ENCODE peak calls at places on chromosomes 11 and 22, in four cellular contexts. D is left ventricle myocardium inferior, M is fibroblast of lung, N is ovary. S is an unnamed sample. For H3K9me3 and H3K27me3, the result is how much of the 10 kb centered on the place peaks cover.

GRCh38 chr22:37187552-37187890 is 526 bp downstream of the C1QTNF6 start:
- DNase-seq in D (no peak), M (no peak), N (no peak), S (peak)

GRCh38 chr22:17403906-17404305 is 34.6 kb downstream of the CECR2 start:
- DNase-seq in D (no peak), M (no peak), N (no peak), S (no peak)

GRCh38 chr11:65493367-65494176 is 5.3 kb upstream of the MALAT1 start:
- DNase-seq in D (peak), M (peak), N (peak), S (peak)

GRCh38 chr11:103380031-103380430 is 270.8 kb downstream of the DYNC2H1 start:
- DNase-seq in D (no peak), M (no peak), N (no peak), S (no peak)

GRCh38 chr22:37318255-37319109 is 36.2 kb downstream of the CYTH4 start:
- DNase-seq in D (no peak), M (no peak), N (no peak), S (no peak)

GRCh38 chr11:21104641-21105040 is 435.3 kb downstream of the NELL1 start:
- DNase-seq in D (no peak), M (no peak), N (no peak), S (no peak)

GRCh38 chr11:101061606-101062005 is 68.0 kb downstream of the PGR start:
- DNase-seq in D (no peak), M (peak), N (no peak), S (no peak)

GRCh38 chr11:16859651-16860050 is 121.2 kb downstream of the C11orf58 start:
- DNase-seq in D (no peak), M (no peak), N (no peak), S (no peak)

GRCh38 chr22:33335611-33336279 is 277.6 kb upstream of the SYN3 start:
- DNase-seq in D (no peak), M (no peak), N (no peak), S (no peak)

GRCh38 chr22:48106715-48107259 is 1344.3 kb downstream of the TBC1D22A start:
- DNase-seq in D (no peak), M (no peak), N (no peak), S (no peak)
- H3K9me3 ChIP-seq in D (under half), M (under half), N (under half), S (under half)

DNA sequence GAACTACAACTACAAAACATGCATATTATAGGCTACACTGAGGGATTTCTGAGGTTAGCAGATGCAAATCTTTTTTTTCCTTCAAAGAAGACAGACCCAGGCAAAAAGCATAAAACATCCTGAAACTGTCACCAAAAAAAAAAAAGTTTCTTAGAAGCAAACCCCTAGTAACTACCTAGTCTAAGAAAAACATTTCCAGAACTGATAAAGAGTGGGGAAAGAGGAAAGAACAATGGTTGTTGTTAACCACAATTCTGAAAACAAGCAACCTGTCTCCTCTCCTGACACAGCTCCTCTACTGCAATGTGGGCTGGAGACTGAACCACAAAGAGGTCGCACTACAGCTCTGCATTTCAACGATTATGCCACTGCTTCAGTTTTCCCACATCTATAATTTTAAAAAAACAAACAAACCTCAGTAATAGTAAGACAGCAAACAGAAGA is 15.0 kb downstream of the DENND5A start:
- DNase-seq in D (no peak), M (no peak), N (no peak), S (no peak)
- H3K4me3 ChIP-seq in D (no peak), M (no peak), N (no peak), S (no peak)

GRCh38 chr11:119743041-119743440 is 14.0 kb upstream of the NECTIN1 start:
- DNase-seq in D (no peak), M (no peak), N (no peak), S (no peak)

GRCh38 chr11:119742263-119742861 is 13.4 kb upstream of the NECTIN1 start:
- DNase-seq in D (no peak), M (no peak), N (peak), S (no peak)

GRCh38 chr11:119744577-119744976 is 15.6 kb upstream of the NECTIN1 start:
- DNase-seq in D (no peak), M (no peak), N (no peak), S (no peak)

GRCh38 chr11:119745776-119746535 is 17.0 kb upstream of the NECTIN1 start:
- DNase-seq in D (no peak), M (no peak), N (no peak), S (no peak)

GRCh38 chr11:119745112-119745511 is 16.1 kb upstream of the NECTIN1 start:
- DNase-seq in D (no peak), M (no peak), N (no peak), S (no peak)
- H3K27me3 ChIP-seq in D (under half), M (under half), N (under half), S (under half)

DNA sequence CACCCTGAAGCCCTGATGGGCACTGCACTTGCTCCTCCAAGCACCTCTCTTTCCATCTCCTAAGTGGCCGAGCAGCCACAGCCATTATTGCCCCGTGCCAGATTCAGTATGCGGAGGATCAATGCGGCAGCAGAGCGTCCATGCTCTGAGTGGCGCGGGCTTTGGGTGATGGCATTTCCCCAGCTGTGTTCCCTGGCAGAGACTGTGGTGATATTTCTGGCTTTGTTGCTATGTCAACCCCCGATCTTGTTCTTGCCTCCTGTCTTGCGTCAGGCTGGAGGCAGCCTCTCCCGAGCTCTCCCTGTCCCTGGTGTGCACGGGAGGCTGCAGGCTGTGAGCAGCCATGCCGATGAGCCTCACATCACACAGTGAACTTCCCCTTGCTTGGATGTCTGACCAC is 1018.6 kb downstream of the TBC1D22A start:
- DNase-seq in D (no peak), M (no peak), N (no peak), S (no peak)
- H3K9me3 ChIP-seq in D (under half), M (under half), N (under half), S (under half)

GRCh38 chr11:45807792-45808238 is 2.9 kb downstream of the SLC35C1 start:
- DNase-seq in D (no peak), M (no peak), N (no peak), S (no peak)
- H3K4me3 ChIP-seq in D (no peak), M (no peak), N (no peak), S (no peak)

GRCh38 chr11:61883327-61883726 is 8.0 kb downstream of the FADS3 start:
- DNase-seq in D (no peak), M (no peak), N (no peak), S (no peak)
- H3K27me3 ChIP-seq in D (under half), M (under half), N (under half), S (under half)

GRCh38 chr11:50073113-50074105 is 40.7 kb downstream of the OR4C45 start:
- DNase-seq in D (no peak), M (no peak), N (no peak), S (no peak)
- H3K9me3 ChIP-seq in D (under half), M (under half), N (under half), S (under half)